ENCODE peak calls at places on chromosomes 11 and 22, in nine cellular contexts. R is dorsolateral prefrontal cortex, O is GM06990, J is fibroblast of the aortic adventitia, N is IMR-90, G is NB4, K is heart right ventricle, D is fibroblast of lung, Z is fibroblast of pulmonary artery. P is an unnamed sample.
A peak's percentile ranks its signal among the peaks of the same experiment; 100 is the strongest.

GRCh38 chr11:75474878-75475766 is 42.1 kb upstream of the KLHL35 start:
- DNase-seq in J (no peak), D (peak; percentile 29), N (peak; percentile 62), K (peak; percentile 70), R (no peak), G (peak; percentile 91), O (peak; percentile 28), Z (peak; percentile 61), P (no peak)

GRCh38 chr11:23991140-23991539 is 505.7 kb upstream of the LUZP2 start:
- DNase-seq in J (peak; percentile 65), K (no peak), N (peak; percentile 90), O (no peak), D (peak; percentile 87), Z (peak; percentile 66), G (no peak), R (no peak), P (peak; percentile 90)

GRCh38 chr22:20130319-20130718 is 1.3 kb upstream of the ZDHHC8 start:
- DNase-seq in Z (no peak), J (no peak), G (no peak), D (no peak), R (no peak), N (no peak), K (no peak), O (no peak), P (no peak)

GRCh38 chr22:50530280-50530856 is 556 bp upstream of the TYMP start:
- DNase-seq in K (peak; percentile 83), D (peak; percentile 71), G (peak; percentile 84), Z (peak; percentile 88), O (no peak), J (peak; percentile 86), N (peak; percentile 44), R (no peak), P (no peak)

GRCh38 chr11:13016415-13016814 is 7.3 kb downstream of the RASSF10 start:
- DNase-seq in J (no peak), O (no peak), K (no peak), N (no peak), R (no peak), D (no peak), G (peak; percentile 1), Z (no peak), P (no peak)

GRCh38 chr11:111355956-111356659 is 23.0 kb downstream of the POU2AF1 start:
- DNase-seq in N (no peak), Z (no peak), D (no peak), R (no peak), K (no peak), G (no peak), J (no peak), O (no peak), P (no peak)

GRCh38 chr11:58286249-58286648 is 18.2 kb upstream of the OR10W1 start:
- DNase-seq in K (no peak), N (peak; percentile 60), G (peak; percentile 56), R (no peak), J (peak; percentile 45), Z (peak; percentile 49), D (peak; percentile 37), O (no peak), P (no peak)

GRCh38 chr22:49999063-49999900 is 13.3 kb downstream of the IL17REL start:
- DNase-seq in Z (no peak), J (no peak), N (no peak), R (peak; percentile 30), G (no peak), K (no peak), O (no peak), D (no peak), P (no peak)

GRCh38 chr11:120068114-120068573 is 69.8 kb downstream of the TRIM29 start:
- DNase-seq in G (peak; percentile 65), R (no peak), Z (peak; percentile 48), N (peak; percentile 47), J (no peak), K (no peak), O (no peak), D (peak; percentile 53), P (peak; percentile 2)

GRCh38 chr22:41446057-41446501 is 522 bp downstream of the TOB2 start:
- DNase-seq in G (peak; percentile 45), R (no peak), N (no peak), O (no peak), Z (no peak), K (peak; percentile 24), J (peak; percentile 6), D (no peak), P (no peak)

GRCh38 chr22:24824250-24824649 is 18.2 kb downstream of the SGSM1 start:
- DNase-seq in K (no peak), J (no peak), D (no peak), G (no peak), R (no peak), Z (no peak), O (no peak), N (no peak), P (no peak)

GRCh38 chr11:19712281-19713220 is at the start of gene NAV2:
- DNase-seq in K (peak; percentile 92), N (peak; percentile 91), O (peak; percentile 88), Z (peak; percentile 92), G (peak; percentile 92), R (peak; percentile 96), D (peak; percentile 92), J (peak; percentile 89), P (no peak)

GRCh38 chr11:22703040-22703439 is 36.6 kb downstream of the GAS2 start:
- DNase-seq in K (no peak), O (no peak), D (peak; percentile 88), R (no peak), J (peak; percentile 41), N (peak; percentile 77), G (no peak), Z (peak; percentile 88), P (peak; percentile 9)

GRCh38 chr11:130581631-130582030 is 133.2 kb downstream of the ADAMTS15 start:
- DNase-seq in O (no peak), J (peak; percentile 62), N (peak; percentile 19), R (no peak), D (peak; percentile 62), G (no peak), Z (peak; percentile 42), K (no peak), P (no peak)
- TF ChIP-seq CTCF in O (no peak), J (peak; percentile 1), N (no peak), R (no peak), D (no peak), G (no peak), Z (no peak), K (no peak), P (no peak)

GRCh38 chr22:27213766-27214581 is 556.6 kb downstream of the MIAT start:
- DNase-seq in Z (peak; percentile 76), D (peak; percentile 68), R (no peak), K (peak; percentile 73), G (no peak), O (no peak), J (peak; percentile 95), N (peak; percentile 55), P (no peak)

GRCh38 chr22:27212081-27212480 is 554.7 kb downstream of the MIAT start:
- DNase-seq in K (no peak), G (no peak), D (no peak), J (no peak), R (no peak), O (no peak), Z (peak; percentile 87), N (no peak), P (no peak)

GRCh38 chr22:27213291-27213690 is 555.9 kb downstream of the MIAT start:
- DNase-seq in R (no peak), N (no peak), D (peak; percentile 70), O (no peak), Z (peak; percentile 24), G (no peak), J (no peak), K (no peak), P (no peak)

GRCh38 chr22:27214691-27215090 is 557.3 kb downstream of the MIAT start:
- DNase-seq in K (no peak), R (no peak), Z (no peak), N (no peak), D (no peak), O (no peak), G (no peak), J (no peak), P (no peak)

DNA sequence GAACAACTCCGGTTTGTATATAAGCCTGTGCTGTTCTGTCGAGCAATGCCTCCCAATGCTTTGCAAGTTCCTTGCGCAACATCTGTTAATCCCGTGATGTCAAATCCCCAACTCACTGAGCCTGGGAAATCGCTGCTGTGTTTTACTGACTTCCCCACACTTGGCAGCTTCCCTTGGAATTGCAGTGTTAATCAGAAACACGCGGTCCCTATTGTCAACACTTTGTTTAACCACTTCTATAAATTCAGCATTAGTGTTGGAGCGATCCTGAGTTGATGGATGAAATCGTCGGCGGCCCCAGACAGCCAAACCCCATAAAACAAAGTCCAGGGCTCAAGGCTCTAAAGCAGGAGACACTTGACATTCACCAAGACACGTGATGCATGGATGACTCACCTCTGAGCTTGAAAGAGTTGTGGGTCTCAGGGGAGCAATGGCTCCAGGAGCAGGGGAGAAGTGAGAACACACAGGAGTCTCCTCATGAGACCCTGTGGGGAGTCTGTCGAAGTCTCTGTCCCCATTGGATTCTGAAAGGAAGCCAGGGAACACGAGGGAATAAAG is 555.3 kb downstream of the MIAT start:
- DNase-seq in J (peak; percentile 100), R (no peak), O (no peak), G (peak; percentile 87), N (peak; percentile 98), D (peak; percentile 99), Z (peak; percentile 100), K (peak; percentile 80), P (peak; percentile 99)
- H3K4me3 ChIP-seq in J (no peak overlapping the region), R (no peak overlapping the region), O (no peak overlapping the region), G (no peak overlapping the region), N (no peak overlapping the region), D (no peak overlapping the region), Z (no peak overlapping the region), K (no peak overlapping the region), P (no peak overlapping the region)

DNA sequence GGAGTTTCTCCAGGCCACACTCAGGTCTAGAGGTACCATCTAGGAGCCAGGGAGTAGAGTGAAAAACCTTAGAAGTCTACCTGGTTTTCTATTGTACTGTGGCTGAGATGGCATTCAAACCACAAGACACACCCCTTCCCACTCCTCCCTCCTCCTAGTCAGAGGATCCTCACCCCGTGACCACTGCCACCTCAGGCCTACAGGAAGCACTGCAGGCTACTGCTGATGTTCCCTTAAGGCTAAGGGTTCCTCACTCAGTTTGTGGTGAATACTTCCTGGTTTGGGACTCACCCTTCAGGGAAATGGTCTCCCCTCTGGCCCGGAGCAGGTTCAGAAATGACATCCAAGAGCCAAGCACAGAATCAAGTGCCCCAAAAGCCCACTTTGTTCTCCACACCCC is 1293.9 kb downstream of the JRKL start:
- DNase-seq in K (no peak), D (no peak), O (no peak), Z (no peak), G (peak; percentile 57), N (no peak), R (no peak), J (no peak), P (no peak)
- TF ChIP-seq CTCF in K (no peak), D (no peak), O (no peak), Z (no peak), G (peak; percentile 26), N (no peak), R (no peak), J (no peak), P (no peak)

DNA sequence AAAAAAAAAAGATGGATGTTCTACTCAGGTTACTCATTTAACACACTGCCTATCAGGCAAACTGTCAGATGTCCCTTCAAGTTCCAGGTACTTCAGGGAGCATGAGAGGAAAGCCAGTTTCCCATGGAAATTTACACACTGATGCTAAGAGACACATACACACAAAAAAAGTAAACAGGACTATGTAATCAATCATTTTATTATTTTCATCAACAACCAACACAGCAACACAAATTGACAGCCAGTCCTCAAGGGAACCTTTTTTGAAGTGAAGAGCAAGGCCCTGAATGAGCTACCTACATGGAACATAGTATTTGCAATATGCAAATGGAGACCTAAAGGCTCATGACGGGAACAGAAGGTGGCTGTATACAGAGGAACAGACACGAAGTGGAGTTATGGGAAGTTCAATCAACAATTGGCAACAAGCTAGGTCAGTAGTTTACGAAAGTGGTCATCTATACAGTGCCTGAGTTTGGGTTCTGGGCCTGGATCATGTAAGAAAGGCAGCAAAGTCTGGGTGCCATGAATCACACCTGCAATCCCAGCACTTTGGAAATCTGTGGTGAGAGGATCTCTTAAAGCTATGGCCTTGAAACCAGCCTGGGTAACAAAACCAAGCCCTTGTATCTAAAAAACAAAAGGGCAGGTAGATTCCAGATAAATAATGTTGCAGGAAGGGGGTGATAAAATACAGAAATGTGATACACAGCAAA is 12.6 kb upstream of the WDR74 start:
- DNase-seq in R (no peak), N (no peak), D (no peak), K (no peak), G (peak; percentile 40), J (no peak), O (no peak), Z (no peak), P (no peak)
- H3K4me3 ChIP-seq in R (no peak overlapping the region), N (no peak overlapping the region), D (no peak overlapping the region), K (no peak overlapping the region), G (peak overlapping the region; percentile 88), J (no peak overlapping the region), O (peak overlapping the region; percentile 5), Z (no peak overlapping the region), P (no peak overlapping the region)